ENCODE peak calls at places on chromosome 16, in seven cellular contexts. W is AG04450, T is retinal pigment epithelial cell, J is AG10803, I is A549, F is HFF-Myc, X is choroid plexus epithelial cell. K is an unnamed sample.

GRCh38 chr16:68892214-68892613 is 48.9 kb downstream of the TANGO6 start:
- DNase-seq in T (no peak), J (no peak), W (no peak), F (no peak), X (no peak), I (no peak), K (no peak)

GRCh38 chr16:75761111-75761510 is 34.8 kb upstream of the CPHXL start:
- DNase-seq in J (peak; percentile 3), F (no peak), I (no peak), X (no peak), W (no peak), T (no peak), K (no peak)

GRCh38 chr16:47129755-47130435 is 13.8 kb downstream of the NETO2 start:
- DNase-seq in I (no peak), T (no peak), W (no peak), F (no peak), J (no peak), X (no peak), K (no peak)

GRCh38 chr16:84451781-84452180 is 52.7 kb downstream of the MEAK7 start:
- DNase-seq in F (no peak), I (no peak), T (no peak), X (no peak), J (no peak), W (no peak), K (no peak)

GRCh38 chr16:25912321-25912720 is 220.6 kb downstream of the HS3ST4 start:
- DNase-seq in I (no peak), X (no peak), T (no peak), J (no peak), W (no peak), F (no peak), K (no peak)

GRCh38 chr16:76444823-76445222 is 167.6 kb downstream of the CNTNAP4 start:
- DNase-seq in F (no peak), I (no peak), T (no peak), W (no peak), J (no peak), X (no peak), K (no peak)

GRCh38 chr16:68528686-68529379 is 10.3 kb upstream of the ZFP90 start:
- DNase-seq in F (peak; percentile 35), T (peak; percentile 24), J (peak; percentile 64), X (peak; percentile 86), W (peak; percentile 44), I (peak; percentile 90), K (no peak)

GRCh38 chr16:47037396-47037745 is 63.9 kb upstream of the DNAJA2 start:
- DNase-seq in W (no peak), I (peak; percentile 62), F (no peak), T (no peak), X (no peak), J (no peak), K (no peak)

GRCh38 chr16:8299635-8300034 is 290.7 kb downstream of the TMEM114 start:
- DNase-seq in X (no peak), J (no peak), W (no peak), F (no peak), T (no peak), I (no peak), K (no peak)

GRCh38 chr16:85520853-85521736 is 92.0 kb upstream of the GSE1 start:
- DNase-seq in W (no peak), F (no peak), J (no peak), I (no peak), X (no peak), T (no peak), K (no peak)

GRCh38 chr16:80034948-80035700 is 434.6 kb upstream of the MAF start:
- DNase-seq in X (peak; percentile 28), W (no peak), J (no peak), I (no peak), F (no peak), T (no peak), K (no peak)

DNA sequence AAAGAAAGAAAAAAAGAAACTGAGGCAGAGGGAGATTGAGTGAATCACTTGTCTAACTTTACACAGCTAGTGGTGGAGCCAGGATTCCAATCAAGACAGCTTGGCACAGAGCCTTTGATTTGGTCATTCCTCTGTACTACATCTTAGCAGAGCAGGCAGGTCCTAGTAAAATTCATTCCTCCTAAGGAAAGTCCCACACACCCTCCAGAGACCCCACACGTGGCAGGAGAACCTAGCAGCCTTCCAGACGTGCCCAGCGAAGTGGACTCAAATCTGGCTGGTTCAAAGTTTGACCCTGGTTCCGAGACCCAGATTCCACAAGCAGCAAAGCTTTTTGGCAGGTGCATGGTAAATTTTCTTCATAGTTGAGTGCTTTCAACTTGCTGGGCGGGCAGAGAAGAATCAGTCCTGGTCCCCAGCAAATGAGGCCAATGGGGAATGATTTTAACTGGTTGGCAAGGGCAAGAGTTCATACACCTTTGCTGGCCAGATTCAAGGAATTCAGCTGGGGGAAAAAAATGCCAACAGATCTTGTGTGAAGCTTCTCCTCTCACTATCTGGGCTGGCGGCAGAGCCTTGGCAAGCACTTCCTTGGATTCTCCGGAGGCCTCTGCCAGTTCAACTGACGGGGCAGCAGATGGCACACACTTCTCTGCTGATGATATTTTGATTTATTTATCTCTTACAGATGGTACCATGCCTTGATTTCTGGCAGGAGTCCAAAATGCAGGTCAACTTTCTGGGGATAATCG is 82.4 kb downstream of the GSG1L start:
- DNase-seq in F (no peak), W (no peak), J (no peak), T (no peak), I (no peak), X (no peak), K (no peak)
- TF ChIP-seq CTCF in F (no peak), W (no peak), J (no peak), T (no peak), I (no peak), X (no peak), K (no peak)

DNA sequence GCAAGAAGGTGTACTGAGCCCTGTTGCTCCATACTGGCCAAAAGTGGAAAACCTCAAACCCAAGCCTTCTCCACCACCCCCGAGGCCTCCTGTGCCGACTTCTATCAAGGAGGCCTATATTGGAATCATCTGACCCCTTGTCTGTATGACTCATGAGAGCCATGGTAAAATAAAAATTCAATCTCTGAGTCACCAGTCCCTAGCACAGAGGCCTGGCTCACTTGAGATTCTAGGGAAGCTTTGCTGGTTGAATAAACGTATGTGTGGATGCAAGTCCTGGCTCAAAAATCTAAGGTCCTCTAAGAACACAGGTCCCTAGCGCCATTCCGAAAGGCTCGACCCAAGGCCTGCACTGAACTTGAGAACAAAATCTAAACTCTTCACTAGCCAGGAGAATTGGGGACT is 15.0 kb downstream of the NSMCE1 start:
- DNase-seq in J (peak; percentile 73), X (peak; percentile 89), I (peak; percentile 52), F (peak; percentile 59), W (peak; percentile 51), T (peak; percentile 75), K (peak; percentile 73)
- H3K4me3 ChIP-seq in J (no peak overlapping the region), X (no peak overlapping the region), I (no peak overlapping the region), F (no peak overlapping the region), W (no peak overlapping the region), T (no peak overlapping the region), K (no peak overlapping the region)

DNA sequence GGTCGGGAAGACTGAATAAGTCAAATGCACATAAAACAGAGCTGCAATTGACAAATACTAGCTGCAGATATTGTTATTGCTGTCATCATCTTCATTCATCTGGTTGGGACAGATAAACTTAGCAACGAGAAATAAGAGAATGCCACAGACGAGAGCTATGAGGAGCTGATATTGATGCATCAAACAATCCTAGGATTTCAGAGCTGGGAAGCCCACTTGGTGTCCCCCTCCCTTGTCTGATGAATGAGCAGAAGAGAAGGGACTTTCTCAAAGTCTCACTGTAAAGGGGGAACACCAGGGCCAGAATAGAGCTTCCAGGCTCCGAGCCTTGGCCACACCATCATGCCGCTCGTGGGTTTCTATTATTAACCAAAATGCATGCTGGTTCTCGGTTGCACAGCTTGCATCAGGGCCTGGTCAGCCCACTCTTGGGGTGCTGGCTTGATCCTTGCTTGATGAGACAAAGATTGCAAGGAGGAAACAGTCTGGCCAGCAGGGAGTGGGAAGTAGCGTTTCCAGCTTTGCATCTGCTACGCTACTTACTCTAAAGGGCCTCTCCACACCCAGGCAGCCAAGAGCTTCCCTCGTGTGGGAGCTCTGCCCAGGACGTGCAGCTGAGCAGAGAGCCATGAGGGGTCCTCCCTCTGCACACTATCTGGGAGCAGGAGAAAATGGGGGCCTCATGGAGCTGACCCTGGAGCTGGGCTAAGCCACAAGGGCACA is 28.4 kb upstream of the EMP2 start:
- DNase-seq in F (no peak), W (no peak), X (no peak), J (peak; percentile 57), T (no peak), I (no peak), K (no peak)
- TF ChIP-seq CTCF in F (no peak), W (no peak), X (no peak), J (no peak), T (no peak), I (no peak), K (no peak)

DNA sequence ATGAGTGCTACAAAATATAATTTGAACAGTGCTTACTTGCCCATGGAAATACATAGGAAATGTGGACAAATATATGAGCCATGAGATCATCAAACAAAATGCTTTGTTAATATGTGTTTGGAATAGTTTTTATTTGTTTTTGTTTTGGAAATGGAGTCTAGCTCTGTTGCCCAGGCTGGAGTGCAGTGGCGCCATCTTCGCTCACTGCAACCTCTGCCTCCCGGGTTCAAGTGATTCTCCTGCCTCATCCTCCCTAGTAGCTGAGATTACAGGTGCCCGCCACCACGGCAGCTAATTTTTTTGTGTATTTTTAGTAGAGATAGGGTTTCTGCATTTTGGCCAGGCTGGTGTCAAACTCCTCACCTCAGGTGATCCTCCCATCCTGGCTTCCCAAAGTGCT is 2.8 kb downstream of the CNEP1R1 start:
- DNase-seq in F (no peak), X (no peak), T (no peak), J (no peak), W (no peak), I (no peak), K (no peak)
- H3K4me3 ChIP-seq in F (no peak overlapping the region), X (no peak overlapping the region), T (no peak overlapping the region), J (no peak overlapping the region), W (no peak overlapping the region), I (no peak overlapping the region), K (no peak overlapping the region)

GRCh38 chr16:66275795-66276428 is 90.6 kb upstream of the CDH5 start:
- DNase-seq in I (peak; percentile 65), F (no peak), X (peak; percentile 88), J (peak; percentile 71), T (no peak), W (no peak), K (peak; percentile 20)
- TF ChIP-seq CTCF in I (peak; percentile 46), F (peak; percentile 71), X (peak; percentile 82), J (peak; percentile 87), T (peak; percentile 80), W (peak; percentile 79), K (peak; percentile 87)

DNA sequence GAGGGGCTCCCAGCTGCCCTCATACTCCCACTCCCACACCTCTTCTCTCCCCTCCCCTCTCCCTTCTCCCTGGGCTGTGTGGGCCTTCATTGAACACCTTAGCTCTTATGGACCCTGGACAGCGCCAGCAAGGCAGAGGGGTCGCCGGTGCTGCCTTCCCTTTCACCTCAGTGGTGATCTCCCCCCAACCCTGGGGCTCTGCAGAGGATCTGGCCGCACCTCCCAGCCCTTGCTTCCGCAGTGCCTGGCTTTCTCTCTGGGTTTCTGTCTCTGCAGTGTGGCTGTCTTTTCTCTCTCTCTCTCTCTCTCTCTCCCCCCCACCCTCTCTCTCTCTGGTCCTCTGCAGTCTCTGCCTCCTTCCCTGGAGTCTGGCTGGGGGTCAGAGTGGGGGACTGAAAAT is 1.2 kb downstream of the SEZ6L2 start:
- DNase-seq in I (no peak), F (no peak), T (no peak), W (no peak), J (no peak), X (no peak), K (no peak)
- H3K4me3 ChIP-seq in I (no peak overlapping the region), F (no peak overlapping the region), T (peak overlapping the region; percentile 73), W (no peak overlapping the region), J (no peak overlapping the region), X (no peak overlapping the region), K (peak overlapping the region; percentile 63)

GRCh38 chr16:4677994-4678393 is 15.4 kb upstream of the NUDT16L1 start:
- DNase-seq in T (no peak), J (no peak), W (no peak), I (no peak), F (no peak), X (no peak), K (no peak)
- TF ChIP-seq CTCF in T (no peak), J (no peak), W (no peak), I (no peak), F (no peak), X (no peak), K (no peak)

K was measured in epithelial cell of proximal tubule.